ENCODE peak calls at places on chromosome X, in five cellular contexts. D, V, I, C and F are unnamed samples.

GRCh38 chrX:150692837-150693781 is at the start of gene MTMR1:
- DNase-seq in D (no peak), C (peak; percentile 22), V (no peak), I (peak; percentile 58), F (no peak)

GRCh38 chrX:115068896-115069295 is 51.5 kb upstream of the IL13RA2 start:
- DNase-seq in D (no peak), I (no peak), V (no peak), C (no peak), F (no peak)

GRCh38 chrX:65241059-65241721 is 264.9 kb upstream of the ZC4H2 start:
- DNase-seq in D (no peak), V (no peak), C (no peak), I (no peak), F (no peak)

GRCh38 chrX:88604433-88605221 is 142.4 kb upstream of the CPXCR1 start:
- DNase-seq in D (no peak), V (no peak), I (no peak), C (no peak), F (no peak)

GRCh38 chrX:132749406-132749805 is 209.0 kb downstream of the HS6ST2 start:
- DNase-seq in V (no peak), C (no peak), I (no peak), D (no peak), F (no peak)

GRCh38 chrX:45781901-45782553 is 581.4 kb upstream of the DIPK2B start:
- DNase-seq in C (no peak), V (no peak), D (peak; percentile 42), I (peak; percentile 10), F (no peak)

GRCh38 chrX:53918697-53919096 is 125.6 kb downstream of the PHF8 start:
- DNase-seq in D (no peak), I (no peak), C (no peak), V (no peak), F (no peak)

GRCh38 chrX:51440365-51440764 is 56.0 kb downstream of the NUDT11 start:
- DNase-seq in C (no peak), D (no peak), V (no peak), I (no peak), F (no peak)

GRCh38 chrX:132193872-132194574 is 25.2 kb downstream of the RAP2C start:
- DNase-seq in C (no peak), I (no peak), V (no peak), D (no peak), F (no peak)

GRCh38 chrX:37785569-37785968 is 5.7 kb downstream of the CYBB start:
- DNase-seq in D (no peak), C (no peak), V (no peak), I (no peak), F (no peak)

GRCh38 chrX:50618788-50619558 is 148.3 kb upstream of the DGKK start:
- DNase-seq in V (no peak), C (no peak), D (no peak), I (no peak), F (no peak)

GRCh38 chrX:9482408-9482807 is 17.6 kb downstream of the TBL1X start:
- DNase-seq in I (no peak), C (no peak), V (no peak), D (no peak), F (no peak)

GRCh38 chrX:151929131-151929530 is 16.4 kb downstream of the MAGEA4 start:
- DNase-seq in C (no peak), I (no peak), D (no peak), V (no peak), F (no peak)

GRCh38 chrX:81195712-81196111 is 6.0 kb downstream of the HMGN5 start:
- DNase-seq in D (peak; percentile 42), C (peak; percentile 37), I (peak; percentile 44), V (peak; percentile 57), F (no peak)

GRCh38 chrX:129360175-129360574 is 163.1 kb downstream of the SMARCA1 start:
- DNase-seq in I (peak; percentile 35), C (peak; percentile 19), D (no peak), V (peak; percentile 47), F (no peak)

GRCh38 chrX:69179380-69179911 is 14.2 kb upstream of the PJA1 start:
- DNase-seq in D (no peak), V (no peak), I (no peak), C (no peak), F (no peak)

GRCh38 chrX:124641737-124642491 is 295.6 kb downstream of the SH2D1A start:
- DNase-seq in V (no peak), D (no peak), I (no peak), C (no peak), F (no peak)

GRCh38 chrX:77493677-77494553 is 46.7 kb downstream of the FGF16 start:
- DNase-seq in C (no peak), D (peak; percentile 35), V (no peak), I (no peak), F (no peak)

GRCh38 chrX:6679550-6679949 is 144.6 kb upstream of the VCX3A start:
- DNase-seq in C (no peak), D (no peak), I (no peak), V (no peak), F (no peak)

GRCh38 chrX:45851434-45851991 is 650.8 kb upstream of the DIPK2B start:
- DNase-seq in V (no peak), C (no peak), D (peak; percentile 45), I (peak; percentile 42), F (no peak)

GRCh38 chrX:26653050-26653449 is 437.1 kb downstream of the MAGEB5 start:
- DNase-seq in C (no peak), I (no peak), D (no peak), V (no peak), F (no peak)

GRCh38 chrX:12771445-12772069 is 19.7 kb upstream of the PRPS2 start:
- DNase-seq in C (peak; percentile 22), I (peak; percentile 73), D (no peak), V (peak; percentile 25), F (no peak)

GRCh38 chrX:138298268-138298667 is 413.2 kb downstream of the FGF13 start:
- DNase-seq in V (no peak), I (no peak), D (no peak), C (no peak), F (no peak)

GRCh38 chrX:53089224-53089842 is 4.6 kb upstream of the KANTR start:
- DNase-seq in D (no peak), V (peak; percentile 61), I (peak; percentile 62), C (peak; percentile 64), F (no peak)

GRCh38 chrX:110280954-110281353 is 36.9 kb downstream of the AMMECR1 start:
- DNase-seq in I (no peak), C (no peak), V (no peak), D (no peak), F (no peak)

GRCh38 chrX:110086162-110086915 is 83.4 kb downstream of the TMEM164 start:
- DNase-seq in C (no peak), V (no peak), I (no peak), D (no peak), F (no peak)

GRCh38 chrX:19747672-19748610 is 139.5 kb downstream of the SH3KBP1 start:
- DNase-seq in C (no peak), I (peak; percentile 85), V (no peak), D (no peak), F (no peak)

GRCh38 chrX:108306086-108306485 is 132.1 kb downstream of the COL4A6 start:
- DNase-seq in V (no peak), I (no peak), D (no peak), C (no peak), F (no peak)

GRCh38 chrX:30521440-30522182 is 56.0 kb downstream of the TASL start:
- DNase-seq in V (no peak), D (peak; percentile 34), C (no peak), I (no peak), F (no peak)

GRCh38 chrX:11968991-11969390 is 169.3 kb upstream of the FRMPD4 start:
- DNase-seq in I (no peak), C (no peak), V (no peak), D (no peak), F (no peak)

GRCh38 chrX:69618803-69619202 is 2.9 kb downstream of the EDA start:
- DNase-seq in D (no peak), C (peak; percentile 19), I (peak; percentile 1), V (peak; percentile 28), F (no peak)

GRCh38 chrX:9379697-9380551 is 84.9 kb upstream of the TBL1X start:
- DNase-seq in D (peak; percentile 41), I (no peak), V (no peak), C (no peak), F (no peak)

DNA sequence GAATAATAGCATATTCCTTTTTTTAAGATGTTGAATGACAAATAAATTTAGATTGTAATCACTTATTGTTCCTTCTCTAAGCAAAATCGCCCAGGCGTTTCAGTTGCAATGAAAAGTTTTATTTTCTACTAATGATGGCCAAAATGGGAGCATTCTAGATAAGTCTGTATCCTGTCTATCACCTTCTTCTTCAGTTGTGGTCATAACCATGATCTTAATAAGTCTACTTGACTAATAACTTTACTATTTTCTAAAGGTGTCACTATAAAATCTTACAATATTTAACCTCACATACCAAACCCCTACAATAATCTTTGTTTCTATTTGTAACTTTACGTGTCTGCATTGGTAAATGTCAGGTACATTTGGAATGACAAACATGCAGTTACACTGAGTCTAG is 723.7 kb upstream of the MAGEB2 start:
- DNase-seq in I (no peak), C (no peak), V (no peak), D (no peak), F (no peak)
- H3K4me1 ChIP-seq in I (no peaks in the 10 kb centered on the region), C (no peaks in the 10 kb centered on the region), V (no peaks in the 10 kb centered on the region), D (no peaks in the 10 kb centered on the region), F (no peaks in the 10 kb centered on the region)

GRCh38 chrX:56764153-56764974 is 35.3 kb downstream of the NBDY start:
- DNase-seq in C (peak; percentile 26), D (no peak), V (peak; percentile 70), I (peak; percentile 91), F (no peak)

GRCh38 chrX:56766554-56767412 is 37.7 kb downstream of the NBDY start:
- DNase-seq in V (no peak), I (no peak), C (no peak), D (no peak), F (no peak)

GRCh38 chrX:56764975-56765791 is 36.1 kb downstream of the NBDY start:
- DNase-seq in V (no peak), C (no peak), I (peak; percentile 42), D (no peak), F (no peak)

GRCh38 chrX:56763556-56764152 is 34.6 kb downstream of the NBDY start:
- DNase-seq in D (no peak), V (peak; percentile 76), C (no peak), I (peak; percentile 88), F (no peak)

GRCh38 chrX:56765816-56766553 is 36.9 kb downstream of the NBDY start:
- DNase-seq in V (no peak), D (no peak), I (no peak), C (no peak), F (no peak)
- H3K4me1 ChIP-seq in V (peaks cover 30% of the 10 kb centered on the region), D (no peaks in the 10 kb centered on the region), I (peaks cover 48% of the 10 kb centered on the region), C (no peaks in the 10 kb centered on the region), F (peaks cover 9% of the 10 kb centered on the region)

DNA sequence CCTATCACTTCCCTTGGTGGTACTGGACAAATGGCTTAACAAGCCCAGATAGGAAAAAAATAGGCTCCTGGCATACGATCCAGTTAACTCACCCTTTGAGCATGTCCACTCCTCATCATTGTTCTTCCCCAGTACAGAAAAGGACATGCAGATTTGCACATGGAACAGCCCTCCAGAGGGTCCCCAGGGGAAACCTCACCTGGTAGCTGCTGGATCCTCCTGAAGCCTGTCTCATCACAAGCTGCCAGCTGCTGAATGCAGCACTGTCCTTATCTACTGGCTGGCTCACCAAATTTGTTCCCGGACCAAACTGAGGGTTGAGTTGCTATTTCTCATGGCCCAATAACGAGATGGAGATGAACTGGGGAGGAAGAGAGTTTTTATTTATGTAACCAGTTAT is 49.4 kb downstream of the SERTM2 start:
- DNase-seq in C (no peak), D (no peak), I (no peak), V (no peak), F (no peak)
- H3K4me1 ChIP-seq in C (no peaks in the 10 kb centered on the region), D (no peaks in the 10 kb centered on the region), I (no peaks in the 10 kb centered on the region), V (no peaks in the 10 kb centered on the region), F (no peaks in the 10 kb centered on the region)

GRCh38 chrX:142005532-142005931 is 101.8 kb downstream of the MAGEC1 start:
- DNase-seq in I (no peak), V (no peak), C (no peak), D (no peak), F (no peak)

GRCh38 chrX:142001934-142002333 is 98.2 kb downstream of the MAGEC1 start:
- DNase-seq in D (no peak), I (no peak), C (no peak), V (no peak), F (no peak)
- H3K4me1 ChIP-seq in D (no peaks in the 10 kb centered on the region), I (no peaks in the 10 kb centered on the region), C (no peaks in the 10 kb centered on the region), V (no peaks in the 10 kb centered on the region), F (no peaks in the 10 kb centered on the region)